ENCODE peak calls at places on chromosomes 5 and 9, in nine cellular contexts. S is osteocyte; N is RCC 7860; E is activated CD8-positive, alpha-beta T cell treated with anti-CD3 and anti-CD28 coated beads for 36 hours; L is T-helper 1 cell; J is T-cell; P is mesothelial cell of epicardium; Z is NCI-H2171; M is right atrium auricular region. U is an unnamed sample.

GRCh38 chr9:108053555-108054061 is 564.0 kb upstream of the KLF4 start:
- DNase-seq in L (no peak), M (peak; percentile 84), Z (peak; percentile 89), S (no peak), P (no peak), N (no peak), E (no peak), J (no peak), U (no peak)

GRCh38 chr9:136619742-136620440 is 42.8 kb upstream of the EGFL7 start:
- DNase-seq in P (peak; percentile 19), J (no peak), E (no peak), M (peak; percentile 73), N (peak; percentile 17), S (no peak), Z (no peak), L (no peak), U (no peak)

GRCh38 chr5:77418162-77418561 is 74.0 kb downstream of the WDR41 start:
- DNase-seq in J (no peak), N (no peak), L (no peak), Z (no peak), E (no peak), P (no peak), S (no peak), M (no peak), U (no peak)

GRCh38 chr5:83433891-83434290 is 37.7 kb upstream of the VCAN start:
- DNase-seq in L (no peak), S (no peak), P (no peak), Z (no peak), J (no peak), E (no peak), M (no peak), N (no peak), U (no peak)

GRCh38 chr5:133459474-133460155 is 152.7 kb downstream of the FSTL4 start:
- DNase-seq in N (no peak), L (no peak), P (no peak), Z (no peak), S (no peak), E (no peak), M (no peak), J (no peak), U (no peak)

GRCh38 chr9:21018177-21018576 is 13.3 kb downstream of the HACD4 start:
- DNase-seq in S (no peak), N (no peak), E (no peak), M (no peak), P (no peak), L (no peak), J (no peak), Z (no peak), U (no peak)

GRCh38 chr5:176369934-176370711 is 4.8 kb downstream of the ARL10 start:
- DNase-seq in N (no peak), M (no peak), S (no peak), Z (no peak), P (no peak), L (no peak), J (no peak), E (no peak), U (no peak)

GRCh38 chr5:406041-406440 is 36.9 kb upstream of the EXOC3 start:
- DNase-seq in J (no peak), N (no peak), S (peak; percentile 44), L (no peak), M (no peak), P (no peak), Z (no peak), E (no peak), U (no peak)

GRCh38 chr5:6832272-6832671 is 119.0 kb downstream of the TENT4A start:
- DNase-seq in P (no peak), S (no peak), Z (no peak), L (no peak), M (no peak), J (no peak), E (no peak), N (no peak), U (no peak)

GRCh38 chr9:114691046-114691955 is 9.3 kb upstream of the TEX48 start:
- DNase-seq in J (peak; percentile 31), M (no peak), L (peak; percentile 24), S (no peak), N (peak; percentile 99), P (no peak), E (peak; percentile 89), Z (no peak), U (no peak)

GRCh38 chr9:112705773-112706427 is 12.0 kb downstream of the INIP start:
- DNase-seq in E (no peak), P (no peak), N (no peak), L (no peak), M (no peak), S (no peak), Z (no peak), J (no peak), U (peak; percentile 12)

GRCh38 chr9:127788337-127789011 is 2.6 kb downstream of the CDK9 start:
- DNase-seq in M (no peak), L (no peak), N (no peak), J (no peak), E (peak; percentile 86), S (no peak), Z (no peak), P (no peak), U (no peak)

GRCh38 chr5:149765932-149766331 is 35.8 kb downstream of the PPARGC1B start:
- DNase-seq in J (no peak), P (no peak), M (no peak), E (no peak), N (peak; percentile 37), S (no peak), Z (no peak), L (no peak), U (no peak)

GRCh38 chr9:126173401-126173800 is 153.2 kb upstream of the MVB12B start:
- DNase-seq in L (no peak), N (no peak), S (peak; percentile 80), J (no peak), E (no peak), Z (no peak), M (no peak), P (no peak), U (no peak)

GRCh38 chr5:32325067-32325466 is 12.3 kb upstream of the MTMR12 start:
- DNase-seq in E (no peak), S (peak; percentile 54), L (no peak), Z (peak; percentile 96), N (no peak), J (no peak), P (no peak), M (no peak), U (no peak)